ENCODE peak calls at places on chromosomes 1 and 21, in four cellular contexts. T is H9, Z is sigmoid colon, V is IMR-90. B is an unnamed sample.

GRCh38 chr1:240030236-240030635 is 61.4 kb upstream of the FMN2 start:
- DNase-seq in V (peak; percentile 50), Z (no peak), T (no peak), B (no peak)

GRCh38 chr1:19344372-19344810 is 32.3 kb downstream of the SLC66A1 start:
- DNase-seq in V (peak; percentile 28), Z (peak; percentile 84), T (peak; percentile 81), B (no peak)

GRCh38 chr1:150171801-150172200 is 22.1 kb downstream of the PLEKHO1 start:
- DNase-seq in V (no peak), Z (no peak), T (no peak), B (no peak)

GRCh38 chr1:32010246-32010645 is 3.4 kb upstream of the KHDRBS1 start:
- DNase-seq in V (no peak), T (no peak), Z (no peak), B (no peak)

GRCh38 chr1:230735447-230735846 is 11.7 kb upstream of the CAPN9 start:
- DNase-seq in V (no peak), Z (no peak), T (no peak), B (no peak)

GRCh38 chr21:37620401-37620800 is 253.8 kb downstream of the DYRK1A start:
- DNase-seq in V (no peak), Z (no peak), T (no peak), B (no peak)

GRCh38 chr1:231026576-231026975 is 13.5 kb downstream of the FAM89A start:
- DNase-seq in T (no peak), Z (no peak), V (no peak), B (no peak)

GRCh38 chr1:189752461-189752860 is 725.2 kb downstream of the BRINP3 start:
- DNase-seq in Z (no peak), V (peak; percentile 80), T (no peak), B (no peak)

GRCh38 chr1:219323426-219323825 is 149.7 kb downstream of the LYPLAL1 start:
- DNase-seq in Z (no peak), V (peak; percentile 40), T (no peak), B (no peak)

GRCh38 chr1:161733526-161733925 is 12.2 kb downstream of the FCRLB start:
- DNase-seq in T (no peak), V (peak; percentile 93), Z (no peak), B (no peak)

GRCh38 chr1:244192336-244192735 is 141.3 kb downstream of the ZBTB18 start:
- DNase-seq in Z (no peak), T (no peak), V (no peak), B (no peak)

GRCh38 chr1:211493865-211494653 is 2.1 kb upstream of the RD3 start:
- DNase-seq in Z (peak; percentile 27), V (no peak), T (no peak), B (no peak)

GRCh38 chr1:18884727-18885126 is 17.6 kb downstream of the ALDH4A1 start:
- DNase-seq in V (no peak), T (no peak), Z (no peak), B (no peak)

GRCh38 chr1:108079550-108079949 is 114.6 kb upstream of the VAV3 start:
- DNase-seq in T (no peak), V (no peak), Z (no peak), B (no peak)

GRCh38 chr1:25017436-25018109 is 87.5 kb upstream of the RUNX3 start:
- DNase-seq in Z (no peak), T (peak; percentile 46), V (peak; percentile 76), B (no peak)

GRCh38 chr1:105137543-105138444 is 1388.1 kb downstream of the AMY1C start:
- DNase-seq in Z (no peak), V (no peak), T (peak; percentile 89), B (no peak)

GRCh38 chr1:53341521-53341895 is 13.6 kb upstream of the LRP8 start:
- DNase-seq in Z (no peak), V (no peak), T (peak; percentile 17), B (no peak)

GRCh38 chr1:172638249-172638648 is 20.7 kb upstream of the FASLG start:
- DNase-seq in Z (no peak), V (no peak), T (no peak), B (no peak)

GRCh38 chr1:148362930-148363810 is 119.9 kb downstream of the PPIAL4G start:
- DNase-seq in T (no peak), Z (no peak), V (no peak), B (no peak)

GRCh38 chr1:53172751-53173498 is 23.7 kb upstream of the CPT2 start:
- DNase-seq in V (no peak), Z (no peak), T (no peak), B (no peak)

GRCh38 chr1:9869831-9870251 is 40.2 kb downstream of the CTNNBIP1 start:
- DNase-seq in Z (no peak), T (no peak), V (no peak), B (no peak)

GRCh38 chr1:1332774-1333480 is 1.8 kb downstream of the TAS1R3 start:
- DNase-seq in Z (no peak), T (no peak), V (no peak), B (no peak)

GRCh38 chr1:35588197-35588910 is 15.2 kb downstream of the TFAP2E start:
- DNase-seq in V (no peak), Z (no peak), T (no peak), B (no peak)

GRCh38 chr21:34034369-34035014 is 38.9 kb upstream of the MRPS6 start:
- DNase-seq in V (no peak), Z (no peak), T (no peak), B (no peak)

GRCh38 chr21:34037446-34037845 is 35.9 kb upstream of the MRPS6 start:
- DNase-seq in Z (no peak), V (peak; percentile 75), T (no peak), B (no peak)

GRCh38 chr21:34039678-34040382 is 33.5 kb upstream of the MRPS6 start:
- DNase-seq in Z (no peak), V (no peak), T (peak; percentile 39), B (no peak)

GRCh38 chr21:34035619-34036354 is 37.6 kb upstream of the MRPS6 start:
- DNase-seq in V (no peak), Z (no peak), T (no peak), B (no peak)

DNA sequence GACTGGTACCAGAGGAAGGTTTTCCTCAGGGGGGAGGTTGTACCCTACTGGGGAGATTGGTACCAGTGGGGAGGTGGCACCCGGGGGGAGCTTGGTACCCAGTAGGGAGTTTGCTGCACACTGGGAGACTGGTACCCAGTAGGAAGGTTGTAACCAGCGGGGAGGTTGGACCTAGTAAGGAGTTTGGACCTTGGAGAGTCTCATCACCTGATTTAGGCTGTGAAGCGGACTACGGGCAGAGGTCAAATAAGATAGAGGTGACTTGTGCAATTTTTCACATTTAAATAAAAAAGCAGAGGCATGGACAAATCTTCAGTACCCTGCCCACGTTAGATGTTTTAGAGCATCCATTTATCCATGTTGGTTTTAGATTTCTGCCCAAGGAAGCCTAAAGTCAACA is 36.4 kb upstream of the MRPS6 start:
- DNase-seq in Z (no peak), T (no peak), V (no peak), B (no peak)
- H3K27ac ChIP-seq in Z (no peak overlapping the region), T (no peak overlapping the region), V (no peak overlapping the region), B (no peak overlapping the region)

DNA sequence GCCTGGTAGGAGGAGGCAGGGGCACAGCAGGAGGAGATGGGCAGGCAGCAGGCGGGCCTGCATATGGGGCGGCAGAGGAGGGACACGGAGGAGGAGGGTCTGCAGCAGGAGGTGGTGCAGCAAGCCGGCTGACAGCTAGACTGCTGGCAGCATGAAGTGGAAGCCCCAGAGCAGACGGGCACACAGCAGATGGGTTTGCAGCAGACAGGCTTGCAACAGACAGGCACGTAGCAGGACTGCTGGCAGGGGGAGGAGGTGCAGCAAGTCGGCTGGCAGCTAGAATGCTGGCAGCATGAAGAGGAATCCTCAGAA is 615 bp downstream of the KRTAP10-5 start:
- DNase-seq in V (no peak), Z (no peak), T (peak; percentile 23), B (no peak)
- H3K27ac ChIP-seq in V (no peak overlapping the region), Z (no peak overlapping the region), T (no peak overlapping the region), B (no peak overlapping the region)

GRCh38 chr21:39197448-39197847 is 14.2 kb upstream of the PSMG1 start:
- DNase-seq in Z (no peak), T (no peak), V (no peak), B (no peak)
- H3K27ac ChIP-seq in Z (no peak overlapping the region), T (no peak overlapping the region), V (no peak overlapping the region), B (no peak overlapping the region)

GRCh38 chr1:72282271-72282656 is at the start of gene NEGR1:
- DNase-seq in Z (peak; percentile 87), T (peak; percentile 60), V (peak; percentile 68), B (peak; percentile 72)

GRCh38 chr1:72280131-72280530 is 2.2 kb downstream of the NEGR1 start:
- DNase-seq in Z (no peak), T (no peak), V (no peak), B (no peak)

GRCh38 chr1:72281144-72281543 is 1.2 kb downstream of the NEGR1 start:
- DNase-seq in T (no peak), V (peak; percentile 4), Z (no peak), B (no peak)

GRCh38 chr1:72281637-72282270 is 585 bp downstream of the NEGR1 start:
- DNase-seq in Z (peak; percentile 64), T (no peak), V (peak; percentile 2), B (peak; percentile 40)

DNA sequence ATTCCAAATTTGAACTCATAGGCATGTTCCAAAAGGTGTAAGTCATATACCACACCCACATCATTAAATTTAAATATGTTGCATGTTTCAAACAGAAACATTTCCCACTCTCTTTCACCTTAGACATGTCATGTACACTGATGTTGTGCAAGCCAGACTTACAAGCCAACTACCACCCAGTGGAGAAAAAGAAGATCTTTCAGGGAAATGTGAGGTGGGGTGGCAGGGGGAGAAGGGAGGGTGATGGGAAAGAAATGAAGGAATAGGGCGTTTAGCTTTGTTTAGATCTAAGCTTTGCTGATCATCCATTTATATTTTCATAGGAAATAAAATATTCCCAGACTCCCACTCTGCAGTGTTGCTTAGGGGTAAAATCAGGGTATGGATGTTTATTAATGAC is 1.6 kb downstream of the NEGR1 start:
- DNase-seq in Z (no peak), V (no peak), T (no peak), B (no peak)
- H3K27ac ChIP-seq in Z (peak overlapping the region; percentile 96), V (no peak overlapping the region), T (no peak overlapping the region), B (peak overlapping the region; percentile 99)

GRCh38 chr1:117051224-117052064 is 8.7 kb upstream of the TTF2 start:
- DNase-seq in Z (no peak), T (no peak), V (no peak), B (no peak)
- H3K27ac ChIP-seq in Z (peak overlapping the region; percentile 43), T (no peak overlapping the region), V (no peak overlapping the region), B (no peak overlapping the region)

B was measured in substantia nigra.